ENCODE peak calls at places on chromosomes 6 and 20, in five cellular contexts. N is Calu3, I is skeletal muscle cell, V is dorsolateral prefrontal cortex, H is cardiac muscle cell. G is an unnamed sample.

GRCh38 chr6:22794844-22795243 is 225.5 kb downstream of the HDGFL1 start:
- DNase-seq in I (no peak), N (no peak), V (no peak), H (no peak), G (no peak)

GRCh38 chr20:5353624-5354496 is 37.1 kb upstream of the PROKR2 start:
- DNase-seq in I (peak; percentile 25), N (no peak), H (peak; percentile 72), V (no peak), G (no peak)

GRCh38 chr6:21597706-21598273 is 4.2 kb downstream of the SOX4 start:
- DNase-seq in I (no peak), V (no peak), N (peak; percentile 29), H (peak; percentile 54), G (no peak)

GRCh38 chr6:44339763-44340625 is 2.5 kb upstream of the SPATS1 start:
- DNase-seq in V (no peak), I (peak; percentile 17), H (no peak), N (no peak), G (no peak)

GRCh38 chr6:4611441-4612129 is 164.6 kb upstream of the CDYL start:
- DNase-seq in N (no peak), H (no peak), V (no peak), I (no peak), G (no peak)

GRCh38 chr6:21595265-21595950 is 1.9 kb downstream of the SOX4 start:
- DNase-seq in N (peak; percentile 64), V (no peak), I (no peak), H (peak; percentile 37), G (no peak)

GRCh38 chr6:91804981-91805380 is 1218.1 kb upstream of the MAP3K7 start:
- DNase-seq in I (no peak), N (no peak), H (no peak), V (no peak), G (no peak)

GRCh38 chr20:21074605-21075336 is 31.4 kb downstream of the LINC00237 start:
- DNase-seq in I (no peak), V (no peak), N (no peak), H (no peak), G (no peak)

GRCh38 chr20:44222027-44222426 is 11.5 kb upstream of the OSER1 start:
- DNase-seq in I (no peak), N (no peak), V (no peak), H (no peak), G (no peak)

GRCh38 chr6:2038096-2038495 is 207.3 kb downstream of the GMDS start:
- DNase-seq in I (no peak), H (peak; percentile 90), N (no peak), V (no peak), G (no peak)

GRCh38 chr6:94213176-94213575 is 793.8 kb upstream of the EPHA7 start:
- DNase-seq in V (no peak), I (no peak), H (no peak), N (no peak), G (no peak)

GRCh38 chr6:39790772-39791171 is 1.4 kb upstream of the DAAM2 start:
- DNase-seq in N (no peak), V (no peak), H (no peak), I (no peak), G (no peak)

GRCh38 chr20:57655812-57656161 is 35.6 kb upstream of the ZBP1 start:
- DNase-seq in H (no peak), N (no peak), I (no peak), V (no peak), G (no peak)

GRCh38 chr6:14824060-14824834 is 421.6 kb upstream of the JARID2 start:
- DNase-seq in H (peak; percentile 40), V (no peak), N (no peak), I (no peak), G (no peak)

GRCh38 chr20:16922834-16923233 is 174.7 kb downstream of the OTOR start:
- DNase-seq in V (no peak), H (peak; percentile 56), N (no peak), I (peak; percentile 91), G (no peak)

GRCh38 chr6:105402090-105402980 is 547 bp downstream of the PREP start:
- DNase-seq in N (peak; percentile 9), V (peak; percentile 26), I (no peak), H (peak; percentile 54), G (peak; percentile 52)

GRCh38 chr20:35476288-35476687 is 20.9 kb downstream of the CEP250 start:
- DNase-seq in V (no peak), I (no peak), H (no peak), N (no peak), G (no peak)

GRCh38 chr20:33465536-33466302 is 22.2 kb upstream of the SNTA1 start:
- DNase-seq in H (no peak), N (peak; percentile 25), V (peak; percentile 67), I (peak; percentile 9), G (no peak)

GRCh38 chr6:106253194-106253593 is 72.4 kb downstream of the ATG5 start:
- DNase-seq in V (no peak), N (no peak), H (peak; percentile 31), I (peak; percentile 93), G (no peak)

GRCh38 chr6:158854214-158855101 is 35.3 kb upstream of the EZR start:
- DNase-seq in I (no peak), V (no peak), N (no peak), H (peak; percentile 74), G (no peak)

GRCh38 chr6:170057961-170058877 is 232.7 kb downstream of the DLL1 start:
- DNase-seq in V (no peak), H (no peak), I (no peak), N (no peak), G (no peak)

GRCh38 chr20:57055345-57055744 is 211.1 kb downstream of the BMP7 start:
- DNase-seq in N (no peak), I (no peak), V (no peak), H (no peak), G (no peak)

GRCh38 chr6:33822575-33823395 is 19.0 kb upstream of the MLN start:
- DNase-seq in V (no peak), N (peak; percentile 57), I (no peak), H (peak; percentile 25), G (peak; percentile 64)

GRCh38 chr20:17456226-17456625 is 75.0 kb downstream of the BFSP1 start:
- DNase-seq in I (peak; percentile 2), N (no peak), H (no peak), V (no peak), G (no peak)

GRCh38 chr20:8523684-8524083 is 391.6 kb downstream of the PLCB1 start:
- DNase-seq in N (no peak), V (no peak), I (no peak), H (peak; percentile 42), G (no peak)

GRCh38 chr6:21666200-21666671 is 72.7 kb downstream of the SOX4 start:
- DNase-seq in V (no peak), N (no peak), I (no peak), H (peak; percentile 24), G (no peak)

GRCh38 chr20:34271961-34272360 is 30.7 kb downstream of the ASIP start:
- DNase-seq in I (peak; percentile 50), N (no peak), H (peak; percentile 88), V (no peak), G (no peak)

GRCh38 chr6:158068893-158069799 is 87.5 kb downstream of the SYNJ2 start:
- DNase-seq in H (peak; percentile 46), V (no peak), I (no peak), N (peak; percentile 77), G (no peak)